ENCODE peak calls at places on chromosomes 12 and 14, in eight cellular contexts. One of them, this sample, is unnamed.

GRCh38 chr14:79549515-79549914 is 661.8 kb downstream of the DIO2 start:
- DNase-seq in HFF-Myc: no peak
- DNase-seq in AG10803: peak; percentile 12
- DNase-seq in kidney epithelial cell: no peak
- DNase-seq in right lobe of liver: no peak
- DNase-seq in esophagus muscularis mucosa: no peak
- DNase-seq in lower leg skin: no peak
- DNase-seq in BJ: no peak
- DNase-seq in this sample: no peak

GRCh38 chr14:65989981-65990380 is 496.2 kb upstream of the CCDC196 start:
- DNase-seq in HFF-Myc: no peak
- DNase-seq in AG10803: no peak
- DNase-seq in kidney epithelial cell: no peak
- DNase-seq in right lobe of liver: no peak
- DNase-seq in esophagus muscularis mucosa: no peak
- DNase-seq in lower leg skin: no peak
- DNase-seq in BJ: no peak
- DNase-seq in this sample: no peak

GRCh38 chr12:67774983-67775587 is 126.5 kb downstream of the DYRK2 start:
- DNase-seq in HFF-Myc: no peak
- DNase-seq in AG10803: no peak
- DNase-seq in kidney epithelial cell: peak; percentile 32
- DNase-seq in right lobe of liver: no peak
- DNase-seq in esophagus muscularis mucosa: no peak
- DNase-seq in lower leg skin: no peak
- DNase-seq in BJ: no peak
- DNase-seq in this sample: no peak

GRCh38 chr12:71636704-71637115 is 26.9 kb downstream of the ZFC3H1 start:
- DNase-seq in HFF-Myc: peak; percentile 53
- DNase-seq in AG10803: peak; percentile 73
- DNase-seq in kidney epithelial cell: peak; percentile 56
- DNase-seq in right lobe of liver: no peak
- DNase-seq in esophagus muscularis mucosa: no peak
- DNase-seq in lower leg skin: no peak
- DNase-seq in BJ: peak; percentile 9
- DNase-seq in this sample: peak; percentile 63

GRCh38 chr14:48398675-48399282 is 723.4 kb upstream of the MDGA2 start:
- DNase-seq in HFF-Myc: peak; percentile 3
- DNase-seq in AG10803: peak; percentile 11
- DNase-seq in kidney epithelial cell: no peak
- DNase-seq in right lobe of liver: no peak
- DNase-seq in esophagus muscularis mucosa: no peak
- DNase-seq in lower leg skin: no peak
- DNase-seq in BJ: no peak
- DNase-seq in this sample: peak; percentile 28

GRCh38 chr12:73892181-73892580 is 645.5 kb upstream of the ATXN7L3B start:
- DNase-seq in HFF-Myc: no peak
- DNase-seq in AG10803: no peak
- DNase-seq in kidney epithelial cell: peak; percentile 39
- DNase-seq in right lobe of liver: no peak
- DNase-seq in esophagus muscularis mucosa: no peak
- DNase-seq in lower leg skin: no peak
- DNase-seq in BJ: no peak
- DNase-seq in this sample: peak; percentile 1

GRCh38 chr12:125193376-125193775 is 128.1 kb downstream of the AACS start:
- DNase-seq in HFF-Myc: no peak
- DNase-seq in AG10803: no peak
- DNase-seq in kidney epithelial cell: no peak
- DNase-seq in right lobe of liver: no peak
- DNase-seq in esophagus muscularis mucosa: no peak
- DNase-seq in lower leg skin: no peak
- DNase-seq in BJ: no peak
- DNase-seq in this sample: no peak

GRCh38 chr12:73065913-73066312 is 793.7 kb downstream of the TRHDE start:
- DNase-seq in HFF-Myc: no peak
- DNase-seq in AG10803: no peak
- DNase-seq in kidney epithelial cell: no peak
- DNase-seq in right lobe of liver: no peak
- DNase-seq in esophagus muscularis mucosa: no peak
- DNase-seq in lower leg skin: no peak
- DNase-seq in BJ: no peak
- DNase-seq in this sample: no peak

GRCh38 chr14:51087024-51087423 is 7.9 kb downstream of the TRIM9 start:
- DNase-seq in HFF-Myc: no peak
- DNase-seq in AG10803: no peak
- DNase-seq in kidney epithelial cell: peak; percentile 28
- DNase-seq in right lobe of liver: no peak
- DNase-seq in esophagus muscularis mucosa: no peak
- DNase-seq in lower leg skin: no peak
- DNase-seq in BJ: no peak
- DNase-seq in this sample: no peak

GRCh38 chr14:90795744-90796143 is 20.5 kb downstream of the TTC7B start:
- DNase-seq in HFF-Myc: peak; percentile 59
- DNase-seq in AG10803: peak; percentile 82
- DNase-seq in kidney epithelial cell: peak; percentile 74
- DNase-seq in right lobe of liver: no peak
- DNase-seq in esophagus muscularis mucosa: no peak
- DNase-seq in lower leg skin: no peak
- DNase-seq in BJ: peak; percentile 47
- DNase-seq in this sample: peak; percentile 28

GRCh38 chr12:26732010-26732908 is 100.7 kb downstream of the ITPR2 start:
- DNase-seq in HFF-Myc: no peak
- DNase-seq in AG10803: no peak
- DNase-seq in kidney epithelial cell: no peak
- DNase-seq in right lobe of liver: no peak
- DNase-seq in esophagus muscularis mucosa: no peak
- DNase-seq in lower leg skin: no peak
- DNase-seq in BJ: no peak
- DNase-seq in this sample: no peak

GRCh38 chr12:43233861-43234260 is 318.1 kb downstream of the ADAMTS20 start:
- DNase-seq in HFF-Myc: no peak
- DNase-seq in AG10803: no peak
- DNase-seq in kidney epithelial cell: no peak
- DNase-seq in right lobe of liver: no peak
- DNase-seq in esophagus muscularis mucosa: no peak
- DNase-seq in lower leg skin: no peak
- DNase-seq in BJ: no peak
- DNase-seq in this sample: no peak

GRCh38 chr12:113478351-113479011 is 6.8 kb upstream of the LHX5 start:
- DNase-seq in HFF-Myc: no peak
- DNase-seq in AG10803: no peak
- DNase-seq in kidney epithelial cell: no peak
- DNase-seq in right lobe of liver: no peak
- DNase-seq in esophagus muscularis mucosa: no peak
- DNase-seq in lower leg skin: no peak
- DNase-seq in BJ: no peak
- DNase-seq in this sample: no peak

GRCh38 chr12:8145754-8146415 is 10.9 kb upstream of the ZNF705A start:
- DNase-seq in HFF-Myc: no peak
- DNase-seq in AG10803: peak; percentile 98
- DNase-seq in kidney epithelial cell: peak; percentile 21
- DNase-seq in right lobe of liver: no peak
- DNase-seq in esophagus muscularis mucosa: no peak
- DNase-seq in lower leg skin: no peak
- DNase-seq in BJ: peak; percentile 72
- DNase-seq in this sample: peak; percentile 98

GRCh38 chr14:98290596-98290995 is 981.4 kb downstream of the BCL11B start:
- DNase-seq in HFF-Myc: no peak
- DNase-seq in AG10803: no peak
- DNase-seq in kidney epithelial cell: peak; percentile 25
- DNase-seq in right lobe of liver: no peak
- DNase-seq in esophagus muscularis mucosa: peak; percentile 64
- DNase-seq in lower leg skin: no peak
- DNase-seq in BJ: no peak
- DNase-seq in this sample: no peak

DNA sequence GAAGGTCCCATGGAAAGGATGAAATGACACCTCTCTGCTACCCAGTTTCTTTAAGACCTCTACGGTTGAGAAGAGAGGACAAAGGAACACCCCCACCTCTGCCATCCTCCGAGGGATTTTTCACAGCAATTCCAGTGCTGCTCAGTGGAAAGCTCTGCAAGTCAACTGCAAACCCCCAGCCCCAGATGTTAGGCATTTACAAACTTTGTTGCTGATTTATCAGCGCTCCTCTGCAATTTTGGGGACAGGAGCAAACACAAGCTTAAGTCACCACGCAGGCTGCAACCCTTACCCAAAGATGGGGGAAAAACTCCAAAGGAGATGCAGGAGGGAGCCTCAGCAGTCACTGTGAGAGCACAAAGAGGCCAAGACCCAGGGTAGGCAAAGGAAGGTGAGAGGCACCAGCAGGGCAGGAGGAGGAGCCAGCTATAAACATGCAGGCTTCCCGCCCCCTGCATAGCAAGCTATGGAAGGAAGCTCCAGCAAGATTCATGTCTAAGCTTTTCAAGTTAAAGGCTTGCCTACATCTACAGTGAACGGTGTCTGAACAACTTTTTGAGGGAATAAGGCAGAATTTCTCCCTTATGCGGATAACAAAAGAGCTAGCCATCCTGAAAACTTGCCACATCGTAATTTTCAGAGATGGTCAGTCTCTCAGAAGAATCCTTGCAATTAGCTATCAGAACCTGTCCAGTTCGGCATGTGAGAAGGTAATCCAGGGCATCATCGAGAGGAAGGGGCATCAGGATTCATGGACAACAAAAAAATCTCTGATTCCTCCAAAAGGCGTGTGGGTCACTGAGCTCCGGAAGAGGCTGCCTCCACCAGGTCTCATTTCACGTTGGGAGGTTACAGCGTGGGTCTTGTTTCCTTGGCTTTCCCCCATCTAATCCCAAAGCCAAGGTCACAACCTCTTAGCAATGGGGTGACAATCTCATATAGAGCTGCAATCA is 3.9 kb downstream of the CTDSP2 start:
- DNase-seq in HFF-Myc: no peak
- DNase-seq in AG10803: no peak
- DNase-seq in kidney epithelial cell: no peak
- DNase-seq in right lobe of liver: no peak
- DNase-seq in esophagus muscularis mucosa: no peak
- DNase-seq in lower leg skin: no peak
- DNase-seq in BJ: no peak
- DNase-seq in this sample: no peak
- H3K4me3 ChIP-seq in HFF-Myc: peak overlapping the region; percentile 94
- H3K4me3 ChIP-seq in AG10803: peak overlapping the region; percentile 96
- H3K4me3 ChIP-seq in kidney epithelial cell: no peak overlapping the region
- H3K4me3 ChIP-seq in right lobe of liver: no peak overlapping the region
- H3K4me3 ChIP-seq in esophagus muscularis mucosa: peak overlapping the region; percentile 84
- H3K4me3 ChIP-seq in lower leg skin: no peak overlapping the region
- H3K4me3 ChIP-seq in BJ: peak overlapping the region; percentile 100
- H3K4me3 ChIP-seq in this sample: peak overlapping the region; percentile 100

GRCh38 chr12:107125833-107126232 is 32.5 kb upstream of the CRY1 start:
- DNase-seq in HFF-Myc: no peak
- DNase-seq in AG10803: no peak
- DNase-seq in kidney epithelial cell: no peak
- DNase-seq in right lobe of liver: no peak
- DNase-seq in esophagus muscularis mucosa: no peak
- DNase-seq in lower leg skin: no peak
- DNase-seq in BJ: no peak
- DNase-seq in this sample: no peak

GRCh38 chr12:107127482-107128185 is 34.3 kb upstream of the CRY1 start:
- DNase-seq in HFF-Myc: no peak
- DNase-seq in AG10803: no peak
- DNase-seq in kidney epithelial cell: no peak
- DNase-seq in right lobe of liver: no peak
- DNase-seq in esophagus muscularis mucosa: no peak
- DNase-seq in lower leg skin: no peak
- DNase-seq in BJ: no peak
- DNase-seq in this sample: no peak

GRCh38 chr12:107130830-107131760 is 37.7 kb upstream of the CRY1 start:
- DNase-seq in HFF-Myc: peak; percentile 2
- DNase-seq in AG10803: no peak
- DNase-seq in kidney epithelial cell: no peak
- DNase-seq in right lobe of liver: no peak
- DNase-seq in esophagus muscularis mucosa: no peak
- DNase-seq in lower leg skin: no peak
- DNase-seq in BJ: no peak
- DNase-seq in this sample: no peak

GRCh38 chr12:107129315-107129930 is 36.1 kb upstream of the CRY1 start:
- DNase-seq in HFF-Myc: no peak
- DNase-seq in AG10803: no peak
- DNase-seq in kidney epithelial cell: no peak
- DNase-seq in right lobe of liver: no peak
- DNase-seq in esophagus muscularis mucosa: no peak
- DNase-seq in lower leg skin: no peak
- DNase-seq in BJ: no peak
- DNase-seq in this sample: no peak

GRCh38 chr12:107126688-107127481 is 33.5 kb upstream of the CRY1 start:
- DNase-seq in HFF-Myc: no peak
- DNase-seq in AG10803: peak; percentile 39
- DNase-seq in kidney epithelial cell: no peak
- DNase-seq in right lobe of liver: no peak
- DNase-seq in esophagus muscularis mucosa: no peak
- DNase-seq in lower leg skin: no peak
- DNase-seq in BJ: no peak
- DNase-seq in this sample: no peak
- TF ChIP-seq CTCF in HFF-Myc: peak; percentile 34
- TF ChIP-seq CTCF in AG10803: peak; percentile 61
- TF ChIP-seq CTCF in kidney epithelial cell: peak; percentile 46
- TF ChIP-seq CTCF in right lobe of liver: no peak
- TF ChIP-seq CTCF in esophagus muscularis mucosa: no peak
- TF ChIP-seq CTCF in lower leg skin: no peak
- TF ChIP-seq CTCF in BJ: peak; percentile 36
- TF ChIP-seq CTCF in this sample: peak; percentile 59

GRCh38 chr12:79688376-79689040 is 2.3 kb downstream of the PAWR start:
- DNase-seq in HFF-Myc: no peak
- DNase-seq in AG10803: peak; percentile 30
- DNase-seq in kidney epithelial cell: no peak
- DNase-seq in right lobe of liver: no peak
- DNase-seq in esophagus muscularis mucosa: no peak
- DNase-seq in lower leg skin: no peak
- DNase-seq in BJ: no peak
- DNase-seq in this sample: no peak
- H3K4me3 ChIP-seq in HFF-Myc: peak overlapping the region; percentile 83
- H3K4me3 ChIP-seq in AG10803: peak overlapping the region; percentile 90
- H3K4me3 ChIP-seq in kidney epithelial cell: peak overlapping the region; percentile 97
- H3K4me3 ChIP-seq in right lobe of liver: peak overlapping the region; percentile 78
- H3K4me3 ChIP-seq in esophagus muscularis mucosa: peak overlapping the region; percentile 77
- H3K4me3 ChIP-seq in lower leg skin: no peak overlapping the region
- H3K4me3 ChIP-seq in BJ: peak overlapping the region; percentile 98
- H3K4me3 ChIP-seq in this sample: peak overlapping the region; percentile 92

DNA sequence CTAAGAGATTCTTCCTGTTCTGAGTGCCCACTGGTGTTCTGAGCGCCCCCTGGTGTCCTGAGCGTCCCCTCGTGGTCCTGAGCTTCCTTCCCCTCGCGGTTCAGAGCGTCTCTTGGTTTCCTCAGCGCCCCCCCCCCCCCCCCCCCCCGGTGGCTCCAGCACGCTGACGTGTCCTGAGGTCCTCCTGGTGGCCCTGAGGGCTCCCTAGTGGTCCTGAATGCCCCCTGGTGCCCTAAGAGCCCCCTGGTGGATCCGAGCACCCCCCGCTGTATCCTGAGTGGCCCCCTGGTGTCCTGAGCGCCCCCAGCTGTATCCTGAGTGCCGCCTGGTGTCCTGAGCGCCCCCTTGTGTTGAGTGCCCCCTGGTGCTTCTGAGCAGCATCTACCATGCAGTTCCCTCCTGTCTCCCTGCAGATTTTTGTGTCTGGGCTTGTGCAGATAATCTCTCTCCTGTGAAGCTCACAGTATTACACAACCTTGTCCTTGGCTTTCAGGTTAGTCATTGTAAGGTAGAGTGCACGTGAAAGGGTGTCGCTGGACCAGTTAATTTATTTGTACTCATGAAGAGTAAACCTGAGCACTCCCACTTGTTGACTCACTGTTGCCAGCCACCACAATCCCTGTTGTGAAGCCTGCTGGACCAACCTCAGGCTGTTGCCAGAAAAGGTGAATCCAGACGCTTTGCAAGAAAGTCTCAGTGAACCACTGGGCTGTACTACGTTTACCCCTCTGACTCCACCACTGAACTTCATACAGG is 1168.4 kb downstream of the TMEM121 start:
- DNase-seq in HFF-Myc: no peak
- DNase-seq in AG10803: no peak
- DNase-seq in kidney epithelial cell: no peak
- DNase-seq in right lobe of liver: no peak
- DNase-seq in esophagus muscularis mucosa: no peak
- DNase-seq in lower leg skin: no peak
- DNase-seq in BJ: no peak
- DNase-seq in this sample: no peak
- TF ChIP-seq CTCF in HFF-Myc: no peak
- TF ChIP-seq CTCF in AG10803: no peak
- TF ChIP-seq CTCF in kidney epithelial cell: no peak
- TF ChIP-seq CTCF in right lobe of liver: no peak
- TF ChIP-seq CTCF in esophagus muscularis mucosa: no peak
- TF ChIP-seq CTCF in lower leg skin: no peak
- TF ChIP-seq CTCF in BJ: no peak
- TF ChIP-seq CTCF in this sample: no peak

This sample was measured in astrocyte of the cerebellum.